ENCODE peak calls at places on chromosomes 13 and 19, in eight cellular contexts. U, E, C, H, R, S, Z and K are unnamed samples. For H3K4me1, the result is how much of the 10 kb centered on the place peaks cover.

GRCh38 chr13:39712626-39713025 is 57.2 kb downstream of the COG6 start:
- DNase-seq in S (no peak), U (no peak), C (no peak), E (no peak), H (no peak), Z (no peak), R (no peak), K (no peak)

GRCh38 chr19:1131718-1132552 is 28.1 kb downstream of the GPX4 start:
- DNase-seq in C (peak), H (peak), E (peak), U (peak), Z (peak), S (peak), R (no peak), K (no peak)

GRCh38 chr19:15622991-15623390 is 8.0 kb downstream of the CYP4F8 start:
- DNase-seq in U (no peak), Z (no peak), C (no peak), H (no peak), E (no peak), R (peak), S (no peak), K (peak)

GRCh38 chr13:99288069-99288468 is 19.1 kb downstream of the GPR183 start:
- DNase-seq in R (no peak), E (no peak), Z (peak), S (no peak), U (no peak), H (no peak), C (no peak), K (no peak)

GRCh38 chr19:4455742-4456565 is 1.6 kb downstream of the UBXN6 start:
- DNase-seq in H (no peak), Z (peak), E (no peak), U (peak), S (peak), R (peak), C (peak), K (no peak)

GRCh38 chr13:73339086-73339485 is 280.3 kb downstream of the KLF5 start:
- DNase-seq in S (no peak), R (no peak), C (no peak), E (no peak), H (no peak), U (no peak), Z (no peak), K (no peak)

GRCh38 chr13:29707876-29708543 is 112.5 kb upstream of the SLC7A1 start:
- DNase-seq in H (peak), C (peak), R (peak), S (peak), E (no peak), Z (peak), U (peak), K (no peak)

GRCh38 chr19:54405628-54406027 is 9.6 kb upstream of the TTYH1 start:
- DNase-seq in E (no peak), S (no peak), C (no peak), R (no peak), U (no peak), H (no peak), Z (no peak), K (no peak)

GRCh38 chr13:21399741-21400140 is 59.4 kb downstream of the ZDHHC20 start:
- DNase-seq in Z (peak), C (no peak), S (no peak), H (peak), U (peak), E (no peak), R (peak), K (peak)

GRCh38 chr19:5292843-5293606 is 47.6 kb downstream of the PTPRS start:
- DNase-seq in U (peak), R (peak), Z (peak), C (peak), S (peak), H (peak), E (peak), K (no peak)

GRCh38 chr13:38262211-38262610 is 87.4 kb upstream of the UFM1 start:
- DNase-seq in H (peak), Z (peak), C (no peak), R (no peak), U (no peak), E (no peak), S (no peak), K (no peak)

GRCh38 chr13:94079876-94080275 is 399.6 kb downstream of the DCT start:
- DNase-seq in E (no peak), U (peak), R (no peak), S (no peak), H (peak), C (no peak), Z (peak), K (no peak)

GRCh38 chr13:76974618-76974975 is 17.3 kb upstream of the CLN5 start:
- DNase-seq in E (no peak), H (no peak), U (no peak), R (no peak), S (no peak), Z (no peak), C (no peak), K (no peak)

GRCh38 chr13:78785764-78786163 is 126.8 kb upstream of the OBI1 start:
- DNase-seq in R (no peak), H (no peak), Z (no peak), E (no peak), U (no peak), S (no peak), C (no peak), K (no peak)

GRCh38 chr13:20053016-20053415 is 94.5 kb downstream of the ZMYM2 start:
- DNase-seq in C (no peak), R (no peak), S (no peak), Z (peak), E (no peak), U (no peak), H (no peak), K (no peak)

GRCh38 chr13:19601749-19602725 is 31.4 kb upstream of the MPHOSPH8 start:
- DNase-seq in C (peak), H (peak), S (peak), R (peak), E (no peak), Z (peak), U (peak), K (peak)

GRCh38 chr13:48344264-48344663 is 40.7 kb downstream of the RB1 start:
- DNase-seq in S (no peak), R (no peak), Z (no peak), C (no peak), E (no peak), U (no peak), H (no peak), K (no peak)

GRCh38 chr19:3187662-3188511 is 2.2 kb downstream of the NCLN start:
- DNase-seq in U (no peak), R (no peak), E (no peak), S (no peak), H (no peak), Z (no peak), C (no peak), K (no peak)

GRCh38 chr19:3190470-3190770 is 4.7 kb downstream of the NCLN start:
- DNase-seq in Z (no peak), S (no peak), R (no peak), C (no peak), E (no peak), U (no peak), H (no peak), K (no peak)

GRCh38 chr19:3186891-3187661 is 1.3 kb downstream of the NCLN start:
- DNase-seq in R (peak), H (no peak), S (no peak), Z (no peak), U (no peak), C (no peak), E (no peak), K (no peak)

GRCh38 chr19:3189702-3190469 is 4.2 kb downstream of the NCLN start:
- DNase-seq in Z (no peak), U (no peak), E (no peak), C (no peak), H (no peak), R (no peak), S (no peak), K (no peak)

DNA sequence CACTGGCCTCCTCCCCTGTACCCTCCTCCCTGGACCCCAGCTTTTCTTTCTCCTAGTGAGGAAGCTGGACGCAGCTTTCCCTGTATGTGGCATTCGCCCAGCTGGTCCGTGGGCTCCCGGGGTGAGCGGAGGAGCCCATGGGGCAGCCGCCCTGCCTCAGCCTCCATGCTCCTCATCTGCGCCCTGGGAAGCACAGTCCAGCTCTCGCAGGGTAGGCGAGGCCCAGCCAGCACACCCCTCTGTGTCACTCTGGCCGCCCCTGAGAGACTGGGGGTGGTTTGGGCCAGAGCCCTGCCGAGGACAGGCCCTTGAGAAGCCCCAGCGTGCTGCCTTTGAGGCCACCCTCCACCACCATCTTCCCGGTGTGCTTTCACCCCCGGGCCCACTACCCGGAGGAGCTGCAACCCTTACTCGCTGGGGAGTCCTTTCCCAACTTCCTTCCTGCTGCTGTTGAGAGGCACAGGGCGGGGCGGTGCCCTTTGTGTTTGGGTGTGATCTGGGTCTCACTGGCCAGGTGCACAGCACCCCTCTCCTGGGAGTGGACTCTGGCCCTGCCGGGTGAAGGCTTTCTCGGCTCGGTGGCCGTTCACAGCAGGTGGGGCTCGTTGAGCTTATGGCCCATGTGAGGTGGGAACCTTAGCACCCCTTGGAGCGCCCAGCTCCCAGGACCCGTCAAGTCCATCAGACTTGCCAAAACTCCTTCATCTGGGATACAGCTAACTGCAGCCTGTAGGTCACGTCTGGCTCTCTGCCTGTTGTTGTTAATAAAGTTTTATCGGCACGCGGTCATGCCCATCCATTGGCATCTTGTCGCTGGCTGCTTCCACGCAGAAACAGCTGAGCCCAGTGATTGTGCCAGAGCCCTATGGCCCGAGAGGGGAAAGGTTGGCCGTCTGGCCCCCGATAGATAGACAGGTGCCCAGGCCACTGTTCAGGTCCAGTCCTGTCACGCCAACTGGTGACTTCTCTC is 3.2 kb downstream of the NCLN start:
- DNase-seq in C (no peak), Z (no peak), E (no peak), R (no peak), H (no peak), S (no peak), U (no peak), K (no peak)
- H3K4me1 ChIP-seq in C (under half), Z (under half), E (under half), R (under half), H (under half), S (under half), U (under half), K (under half)

GRCh38 chr13:114128348-114128623 is 4.1 kb downstream of the RASA3 start:
- DNase-seq in E (no peak), H (no peak), S (no peak), U (no peak), Z (no peak), C (no peak), R (no peak), K (no peak)

GRCh38 chr13:114129649-114130062 is 2.8 kb downstream of the RASA3 start:
- DNase-seq in H (no peak), E (no peak), R (no peak), Z (no peak), C (no peak), S (no peak), U (no peak), K (no peak)

GRCh38 chr13:114128624-114129522 is 3.5 kb downstream of the RASA3 start:
- DNase-seq in U (peak), C (no peak), H (peak), Z (peak), R (peak), E (no peak), S (no peak), K (no peak)

GRCh38 chr13:114126789-114127472 is 5.5 kb downstream of the RASA3 start:
- DNase-seq in U (no peak), R (no peak), E (no peak), C (no peak), Z (no peak), S (no peak), H (no peak), K (no peak)

DNA sequence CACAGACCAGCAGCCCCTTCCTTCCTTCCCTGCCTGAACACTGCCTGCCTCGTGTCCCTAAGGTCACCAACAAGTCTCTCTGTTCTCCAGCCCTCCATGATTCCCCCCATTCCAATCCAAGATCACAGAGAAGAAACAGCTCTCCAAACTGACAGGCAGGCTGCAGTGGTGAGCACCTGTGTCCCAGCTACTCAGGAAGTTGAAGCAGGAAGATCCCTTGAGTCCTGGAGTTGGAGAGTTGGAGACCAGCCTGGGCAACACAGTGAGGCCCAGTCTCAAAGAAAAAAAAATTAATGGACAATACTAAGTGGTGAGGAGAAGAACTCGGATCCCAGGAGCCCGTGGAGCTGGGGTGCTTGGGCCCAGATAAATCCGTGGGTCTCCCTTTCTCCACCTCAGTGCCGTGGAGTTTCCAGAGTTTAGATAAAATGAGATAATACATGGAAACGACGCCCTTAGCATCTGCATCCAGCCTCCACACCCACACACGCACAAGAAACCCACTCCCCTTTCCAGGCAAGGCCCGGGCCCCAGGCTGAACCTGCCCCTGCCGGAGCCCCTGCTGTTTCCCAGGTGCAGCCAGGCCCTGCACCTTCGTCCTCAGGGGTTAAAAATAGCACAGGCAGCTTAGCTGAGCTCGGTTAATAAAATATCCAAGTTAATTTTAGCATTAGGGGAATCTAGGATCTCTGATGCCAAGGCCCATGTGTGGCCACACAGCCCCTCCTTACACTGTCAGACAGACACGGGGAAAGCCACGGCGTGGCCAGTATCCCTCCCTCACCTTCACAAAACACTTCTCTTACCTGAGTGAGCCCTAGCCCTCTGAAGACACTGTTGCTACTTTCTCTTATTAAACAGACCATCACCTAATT is 4.7 kb downstream of the RASA3 start:
- DNase-seq in E (no peak), S (no peak), H (no peak), R (no peak), C (no peak), Z (no peak), U (no peak), K (no peak)
- H3K4me1 ChIP-seq in E (under half), S (under half), H (under half), R (under half), C (under half), Z (under half), U (under half), K (under half)

GRCh38 chr13:26348966-26349365 is 95.0 kb downstream of the CDK8 start:
- DNase-seq in Z (no peak), E (no peak), U (no peak), H (no peak), C (no peak), R (no peak), S (no peak), K (no peak)
- H3K4me1 ChIP-seq in Z (under half), E (under half), U (under half), H (under half), C (under half), R (under half), S (under half), K (under half)

GRCh38 chr19:35040474-35040825 is 1.1 kb upstream of the HPN start:
- DNase-seq in C (no peak), R (no peak), S (no peak), E (no peak), Z (no peak), H (no peak), U (no peak), K (no peak)
- H3K4me1 ChIP-seq in C (under half), R (under half), S (under half), E (under half), Z (under half), H (under half), U (under half), K (under half)